ENCODE peak calls at places on chromosomes 12 and 14, in eight cellular contexts. One of them, this sample, is unnamed.

GRCh38 chr14:21093018-21093417 is 5.4 kb downstream of the ZNF219 start:
- DNase-seq in caudate nucleus: no peak
- DNase-seq in T47D: no peak
- DNase-seq in left kidney: no peak
- DNase-seq in endodermal cell: no peak
- DNase-seq in germinal center: no peak
- DNase-seq in NCI-H774: no peak
- DNase-seq in NCI-H2029: no peak
- DNase-seq in this sample: no peak

GRCh38 chr14:53896773-53897172 is 59.9 kb downstream of the BMP4 start:
- DNase-seq in endodermal cell: no peak
- DNase-seq in caudate nucleus: no peak
- DNase-seq in T47D: no peak
- DNase-seq in left kidney: no peak
- DNase-seq in germinal center: no peak
- DNase-seq in NCI-H774: no peak
- DNase-seq in NCI-H2029: no peak
- DNase-seq in this sample: no peak

GRCh38 chr12:81167694-81168093 is 89.8 kb downstream of the ACSS3 start:
- DNase-seq in NCI-H2029: no peak
- DNase-seq in caudate nucleus: no peak
- DNase-seq in T47D: no peak
- DNase-seq in germinal center: no peak
- DNase-seq in left kidney: no peak
- DNase-seq in endodermal cell: peak
- DNase-seq in NCI-H774: no peak
- DNase-seq in this sample: no peak

GRCh38 chr12:77053259-77053658 is 12.1 kb downstream of the E2F7 start:
- DNase-seq in T47D: no peak
- DNase-seq in left kidney: no peak
- DNase-seq in caudate nucleus: no peak
- DNase-seq in endodermal cell: no peak
- DNase-seq in germinal center: no peak
- DNase-seq in NCI-H774: no peak
- DNase-seq in NCI-H2029: no peak
- DNase-seq in this sample: no peak

GRCh38 chr12:109240365-109240764 is 68.7 kb downstream of the FOXN4 start:
- DNase-seq in NCI-H2029: no peak
- DNase-seq in left kidney: no peak
- DNase-seq in caudate nucleus: no peak
- DNase-seq in germinal center: no peak
- DNase-seq in T47D: no peak
- DNase-seq in NCI-H774: no peak
- DNase-seq in endodermal cell: no peak
- DNase-seq in this sample: no peak

GRCh38 chr12:79455314-79455713 is 235.4 kb downstream of the PAWR start:
- DNase-seq in T47D: no peak
- DNase-seq in endodermal cell: peak
- DNase-seq in left kidney: no peak
- DNase-seq in germinal center: no peak
- DNase-seq in NCI-H2029: no peak
- DNase-seq in caudate nucleus: no peak
- DNase-seq in NCI-H774: no peak
- DNase-seq in this sample: no peak

GRCh38 chr12:76698966-76699365 is 64.9 kb upstream of the ZDHHC17 start:
- DNase-seq in T47D: no peak
- DNase-seq in NCI-H2029: no peak
- DNase-seq in caudate nucleus: no peak
- DNase-seq in left kidney: no peak
- DNase-seq in NCI-H774: no peak
- DNase-seq in endodermal cell: peak
- DNase-seq in germinal center: no peak
- DNase-seq in this sample: no peak

GRCh38 chr14:20723458-20723857 is 22.2 kb upstream of the EDDM3A start:
- DNase-seq in left kidney: peak
- DNase-seq in NCI-H774: no peak
- DNase-seq in T47D: no peak
- DNase-seq in endodermal cell: peak
- DNase-seq in caudate nucleus: no peak
- DNase-seq in NCI-H2029: no peak
- DNase-seq in germinal center: no peak
- DNase-seq in this sample: no peak

GRCh38 chr12:111435661-111436201 is 30.0 kb downstream of the SH2B3 start:
- DNase-seq in T47D: no peak
- DNase-seq in endodermal cell: peak
- DNase-seq in caudate nucleus: no peak
- DNase-seq in NCI-H774: no peak
- DNase-seq in left kidney: no peak
- DNase-seq in NCI-H2029: peak
- DNase-seq in germinal center: no peak
- DNase-seq in this sample: no peak

GRCh38 chr12:121468451-121468850 is 68.5 kb downstream of the RNF34 start:
- DNase-seq in endodermal cell: peak
- DNase-seq in NCI-H2029: no peak
- DNase-seq in T47D: no peak
- DNase-seq in NCI-H774: no peak
- DNase-seq in caudate nucleus: no peak
- DNase-seq in germinal center: no peak
- DNase-seq in left kidney: no peak
- DNase-seq in this sample: no peak

GRCh38 chr12:113473942-113474341 is 2.3 kb upstream of the LHX5 start:
- DNase-seq in NCI-H2029: no peak
- DNase-seq in germinal center: no peak
- DNase-seq in T47D: peak
- DNase-seq in endodermal cell: peak
- DNase-seq in left kidney: no peak
- DNase-seq in NCI-H774: no peak
- DNase-seq in caudate nucleus: no peak
- DNase-seq in this sample: peak

GRCh38 chr12:12540261-12541013 is 22.2 kb downstream of the DUSP16 start:
- DNase-seq in germinal center: no peak
- DNase-seq in endodermal cell: no peak
- DNase-seq in left kidney: no peak
- DNase-seq in caudate nucleus: no peak
- DNase-seq in NCI-H774: no peak
- DNase-seq in T47D: no peak
- DNase-seq in NCI-H2029: no peak
- DNase-seq in this sample: no peak

GRCh38 chr12:55037349-55037748 is 17.6 kb downstream of the NEUROD4 start:
- DNase-seq in left kidney: no peak
- DNase-seq in germinal center: no peak
- DNase-seq in NCI-H2029: no peak
- DNase-seq in caudate nucleus: no peak
- DNase-seq in NCI-H774: no peak
- DNase-seq in T47D: no peak
- DNase-seq in endodermal cell: no peak
- DNase-seq in this sample: no peak

GRCh38 chr12:95605087-95605486 is 53.8 kb upstream of the USP44 start:
- DNase-seq in left kidney: no peak
- DNase-seq in NCI-H774: no peak
- DNase-seq in caudate nucleus: no peak
- DNase-seq in T47D: no peak
- DNase-seq in NCI-H2029: no peak
- DNase-seq in endodermal cell: peak
- DNase-seq in germinal center: no peak
- DNase-seq in this sample: no peak

GRCh38 chr14:30861200-30861599 is 13.2 kb upstream of the COCH start:
- DNase-seq in caudate nucleus: no peak
- DNase-seq in NCI-H774: no peak
- DNase-seq in T47D: no peak
- DNase-seq in endodermal cell: no peak
- DNase-seq in left kidney: no peak
- DNase-seq in germinal center: no peak
- DNase-seq in NCI-H2029: no peak
- DNase-seq in this sample: no peak

This sample was measured in 8988T.